ENCODE peak calls at places on chromosomes 5 and 9, in eight cellular contexts. I is GM23338, U is GM12865, G is cardiac muscle cell, L is BJ, C is neuronal stem cell, Z is lower lobe of right lung, K is pancreas. H is an unnamed sample.

GRCh38 chr5:80963966-80964481 is 3.9 kb downstream of the RASGRF2 start:
- DNase-seq in I (no peak), U (no peak), G (no peak), L (no peak), C (no peak), Z (no peak), K (no peak), H (no peak)

GRCh38 chr9:84668204-84669007 is 1.1 kb upstream of the NTRK2 start:
- DNase-seq in I (peak), U (peak), G (peak), L (peak), C (peak), Z (peak), K (peak), H (peak)

GRCh38 chr5:105882956-105883481 is 1787.7 kb downstream of the EFNA5 start:
- DNase-seq in I (no peak), U (no peak), G (no peak), L (no peak), C (no peak), Z (no peak), K (no peak), H (no peak)

GRCh38 chr5:170293273-170293672 is 4.3 kb downstream of the LCP2 start:
- DNase-seq in I (no peak), U (peak), G (no peak), L (no peak), C (no peak), Z (peak), K (peak), H (no peak)

GRCh38 chr9:37792122-37792521 is 7.3 kb upstream of the EXOSC3 start:
- DNase-seq in I (no peak), U (no peak), G (no peak), L (no peak), C (no peak), Z (no peak), K (no peak), H (no peak)

GRCh38 chr5:8134609-8135008 is 265.7 kb downstream of the MTRR start:
- DNase-seq in I (no peak), U (no peak), G (no peak), L (no peak), C (no peak), Z (no peak), K (no peak), H (no peak)

GRCh38 chr9:91775011-91775707 is 174.9 kb downstream of the ROR2 start:
- DNase-seq in I (peak), U (peak), G (peak), L (no peak), C (peak), Z (peak), K (peak), H (no peak)

GRCh38 chr5:132050661-132051371 is 9.6 kb upstream of the IL3 start:
- DNase-seq in I (no peak), U (no peak), G (no peak), L (no peak), C (no peak), Z (no peak), K (no peak), H (no peak)

GRCh38 chr5:114634517-114634916 is 272.6 kb downstream of the KCNN2 start:
- DNase-seq in I (no peak), U (no peak), G (no peak), L (no peak), C (no peak), Z (no peak), K (no peak), H (no peak)

GRCh38 chr5:140573683-140574082 is 9.1 kb downstream of the SLC35A4 start:
- DNase-seq in I (no peak), U (no peak), G (no peak), L (no peak), C (no peak), Z (no peak), K (no peak), H (no peak)

GRCh38 chr5:150263339-150263738 is 26.2 kb downstream of the CAMK2A start:
- DNase-seq in I (no peak), U (no peak), G (no peak), L (no peak), C (no peak), Z (no peak), K (no peak), H (no peak)
- H3K4me3 ChIP-seq in I (no peak), U (no peak), G (peak), L (no peak), C (no peak), Z (no peak), K (no peak), H (no peak)

GRCh38 chr9:71822455-71822854 is 54.1 kb upstream of the CEMIP2 start:
- DNase-seq in I (no peak), U (no peak), G (no peak), L (no peak), C (no peak), Z (no peak), K (no peak), H (no peak)
- H3K4me3 ChIP-seq in I (no peak), U (no peak), G (no peak), L (no peak), C (no peak), Z (no peak), K (no peak), H (no peak)

GRCh38 chr5:56734066-56734766 is 81.1 kb upstream of the MAP3K1 start:
- DNase-seq in I (no peak), U (no peak), G (no peak), L (no peak), C (no peak), Z (no peak), K (no peak), H (no peak)
- H3K4me3 ChIP-seq in I (no peak), U (no peak), G (no peak), L (no peak), C (no peak), Z (no peak), K (no peak), H (no peak)

DNA sequence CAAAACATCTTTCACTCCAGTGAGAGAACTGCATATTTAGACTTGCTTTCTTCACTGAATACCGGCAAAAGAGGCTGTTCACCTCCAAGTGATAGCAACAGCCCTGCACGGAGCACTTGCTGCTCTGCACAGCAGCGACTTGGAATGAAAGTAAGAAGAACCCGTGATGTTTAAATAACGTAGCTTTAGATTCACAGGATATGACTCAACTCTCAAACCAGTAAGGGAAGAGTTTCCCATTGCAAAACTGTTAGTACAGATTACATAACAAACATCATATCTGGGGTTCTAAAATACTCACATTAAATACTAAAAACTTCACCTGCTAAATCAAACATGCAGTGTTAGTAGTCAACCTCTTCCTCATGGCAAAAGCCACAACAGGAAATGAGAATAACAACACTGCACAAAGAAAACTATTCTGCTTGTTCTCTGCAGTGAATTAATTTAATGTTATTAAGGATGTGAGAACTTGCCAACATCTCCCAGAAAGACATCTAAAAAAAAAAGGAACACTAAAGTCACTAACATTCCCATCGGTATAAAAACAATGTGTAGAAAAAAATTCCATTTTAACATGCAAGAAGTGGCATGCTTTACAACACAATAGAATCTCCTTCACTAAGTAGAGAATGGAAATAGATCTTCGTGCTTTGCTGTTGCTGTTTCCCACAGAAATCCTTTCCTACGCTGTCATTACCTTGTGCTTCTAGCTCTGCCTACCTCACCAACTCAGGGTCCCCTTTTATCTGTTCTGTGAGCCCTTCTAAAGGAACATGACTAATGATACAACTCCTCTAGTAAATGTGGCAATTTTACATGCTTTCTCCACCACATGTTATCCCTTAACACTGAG is 203.2 kb downstream of the MCTP1 start:
- DNase-seq in I (peak), U (peak), G (peak), L (peak), C (peak), Z (peak), K (peak), H (peak)
- H3K4me3 ChIP-seq in I (peak), U (peak), G (no peak), L (no peak), C (peak), Z (peak), K (no peak), H (peak)

DNA sequence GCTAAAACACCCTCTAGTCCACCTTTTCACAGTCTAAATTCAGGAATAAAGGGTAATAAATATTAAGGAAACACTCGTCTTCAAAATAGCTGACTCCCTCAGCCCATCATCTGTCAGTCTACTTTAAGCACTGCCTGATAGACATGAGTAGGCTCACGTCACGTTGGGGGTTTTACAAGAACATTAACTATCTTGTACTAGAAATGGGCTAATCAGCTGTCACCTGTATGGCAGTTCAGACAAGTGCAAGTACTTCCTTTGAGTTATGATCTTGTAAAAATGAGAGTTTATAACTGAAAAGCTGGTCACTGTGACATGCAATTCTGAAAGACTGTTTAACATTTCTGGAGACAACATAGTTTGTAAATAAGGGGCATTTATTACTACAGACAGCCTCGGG is 936.7 kb upstream of the CTNND2 start:
- DNase-seq in I (no peak), U (no peak), G (no peak), L (no peak), C (no peak), Z (no peak), K (no peak), H (no peak)
- H3K4me3 ChIP-seq in I (no peak), U (no peak), G (no peak), L (no peak), C (no peak), Z (no peak), K (no peak), H (no peak)

DNA sequence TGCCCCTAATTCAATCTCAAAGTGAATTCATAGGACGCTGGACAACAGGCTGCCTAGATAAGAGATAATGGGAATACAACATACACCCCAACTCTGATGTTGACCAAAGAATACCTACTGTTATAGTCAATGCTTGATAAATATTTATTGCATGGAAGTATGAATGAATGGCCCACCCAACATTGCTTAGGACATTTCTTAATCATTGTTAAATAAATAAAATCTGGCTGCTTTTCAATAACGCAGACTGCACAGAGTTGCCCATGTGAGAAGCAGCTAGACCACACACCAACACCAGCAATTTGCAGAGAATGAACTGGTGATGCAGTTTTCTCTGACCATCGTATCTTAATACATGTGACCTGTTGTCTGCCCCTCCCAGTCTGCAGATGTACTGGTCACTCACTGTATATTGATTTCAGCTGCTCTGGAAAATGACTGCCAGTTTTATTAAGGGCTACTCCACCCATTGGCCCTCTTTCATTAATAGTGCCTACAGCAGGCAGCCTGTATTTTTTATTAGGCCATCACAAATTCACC is 236.2 kb upstream of the WWC1 start:
- DNase-seq in I (no peak), U (no peak), G (no peak), L (no peak), C (no peak), Z (no peak), K (no peak), H (no peak)
- H3K4me3 ChIP-seq in I (no peak), U (no peak), G (no peak), L (no peak), C (no peak), Z (no peak), K (no peak), H (no peak)

DNA sequence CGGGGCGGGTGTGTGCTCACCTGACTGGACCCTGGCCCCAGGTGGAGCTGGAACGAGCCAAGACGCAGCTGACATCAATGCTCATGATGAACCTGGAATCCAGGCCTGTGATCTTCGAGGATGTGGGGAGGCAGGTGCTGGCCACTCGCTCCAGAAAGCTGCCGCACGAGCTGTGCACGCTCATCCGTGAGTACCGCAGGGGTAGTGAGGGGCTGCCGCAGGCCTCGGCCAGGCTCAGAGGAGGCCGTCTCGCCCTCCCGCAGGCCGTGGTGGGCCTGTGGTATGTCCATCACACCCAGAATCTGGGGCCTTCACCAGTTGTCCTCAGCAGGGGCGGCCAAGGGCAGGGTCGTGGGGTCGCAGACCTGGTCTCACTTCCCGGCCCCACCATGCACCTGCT is 11.3 kb downstream of the PMPCA start:
- DNase-seq in I (no peak), U (no peak), G (no peak), L (no peak), C (no peak), Z (no peak), K (no peak), H (no peak)
- H3K4me3 ChIP-seq in I (no peak), U (no peak), G (no peak), L (no peak), C (no peak), Z (no peak), K (no peak), H (no peak)

GRCh38 chr9:129646654-129647053 is 4.7 kb upstream of the ASB6 start:
- DNase-seq in I (no peak), U (no peak), G (no peak), L (no peak), C (no peak), Z (no peak), K (no peak), H (no peak)
- H3K4me3 ChIP-seq in I (no peak), U (no peak), G (no peak), L (no peak), C (no peak), Z (no peak), K (no peak), H (no peak)

GRCh38 chr9:73008273-73008672 is 55.4 kb upstream of the ALDH1A1 start:
- DNase-seq in I (no peak), U (no peak), G (no peak), L (no peak), C (no peak), Z (no peak), K (no peak), H (no peak)

GRCh38 chr9:73011956-73012355 is 59.1 kb upstream of the ALDH1A1 start:
- DNase-seq in I (no peak), U (no peak), G (no peak), L (no peak), C (no peak), Z (no peak), K (no peak), H (no peak)

GRCh38 chr9:73009649-73010288 is 56.9 kb upstream of the ALDH1A1 start:
- DNase-seq in I (peak), U (no peak), G (no peak), L (no peak), C (no peak), Z (no peak), K (no peak), H (no peak)

GRCh38 chr9:73011346-73011745 is 58.5 kb upstream of the ALDH1A1 start:
- DNase-seq in I (no peak), U (no peak), G (peak), L (peak), C (no peak), Z (no peak), K (no peak), H (no peak)

GRCh38 chr9:73014011-73014410 is 61.2 kb upstream of the ALDH1A1 start:
- DNase-seq in I (no peak), U (no peak), G (no peak), L (no peak), C (no peak), Z (no peak), K (no peak), H (no peak)
- H3K4me3 ChIP-seq in I (no peak), U (no peak), G (no peak), L (no peak), C (no peak), Z (no peak), K (no peak), H (no peak)

GRCh38 chr9:134329576-134329855 is 3.3 kb downstream of the RXRA start:
- DNase-seq in I (no peak), U (no peak), G (no peak), L (no peak), C (no peak), Z (no peak), K (no peak), H (no peak)
- H3K4me3 ChIP-seq in I (no peak), U (no peak), G (no peak), L (peak), C (no peak), Z (peak), K (no peak), H (peak)